ENCODE peak calls at places on chromosomes 7 and 10, in nine cellular contexts. Z is PC-9, G is cardiac muscle cell, P is omental fat pad, X is HFFc6, N is fibroblast of mammary gland, D is BE2C, V is B cell, J is AG09319. C is an unnamed sample.

GRCh38 chr7:54394877-54395276 is 147.3 kb upstream of the VSTM2A start:
- DNase-seq in V (no peak), P (no peak), J (no peak), X (no peak), D (peak), Z (no peak), N (no peak), G (no peak), C (no peak)

GRCh38 chr7:93890464-93891068 is at the start of gene TFPI2:
- DNase-seq in P (peak), Z (peak), J (no peak), V (peak), X (peak), D (peak), N (peak), G (peak), C (peak)

GRCh38 chr7:69770613-69771012 is 172.3 kb downstream of the AUTS2 start:
- DNase-seq in J (no peak), G (no peak), N (no peak), X (no peak), D (no peak), P (no peak), V (no peak), Z (no peak), C (no peak)

GRCh38 chr10:520402-520787 is 169.1 kb downstream of the DIP2C start:
- DNase-seq in D (peak), J (no peak), Z (no peak), G (peak), N (peak), V (no peak), X (no peak), P (no peak), C (no peak)

GRCh38 chr7:2662273-2663120 is 25.5 kb upstream of the AMZ1 start:
- DNase-seq in Z (no peak), X (no peak), J (no peak), N (no peak), V (no peak), P (no peak), G (no peak), D (no peak), C (no peak)

GRCh38 chr10:46536781-46537180 is 19.7 kb downstream of the GPRIN2 start:
- DNase-seq in Z (no peak), G (no peak), P (no peak), X (no peak), V (no peak), D (peak), N (no peak), J (no peak), C (no peak)

GRCh38 chr7:45026984-45027773 is 27.2 kb downstream of the CCM2 start:
- DNase-seq in P (no peak), X (no peak), G (peak), D (no peak), V (peak), N (peak), Z (no peak), J (peak), C (no peak)

GRCh38 chr7:108875139-108875538 is 305.5 kb downstream of the DNAJB9 start:
- DNase-seq in D (peak), J (no peak), P (no peak), V (no peak), N (peak), Z (no peak), G (peak), X (no peak), C (no peak)

GRCh38 chr7:34916267-34916666 is 121.0 kb downstream of the DPY19L1 start:
- DNase-seq in Z (no peak), J (no peak), P (no peak), X (no peak), D (no peak), V (no peak), N (no peak), G (no peak), C (no peak)

GRCh38 chr10:49629286-49629915 is 15.6 kb downstream of the CHAT start:
- DNase-seq in X (no peak), V (no peak), D (peak), G (no peak), N (no peak), J (no peak), Z (no peak), P (no peak), C (no peak)

GRCh38 chr10:84185526-84186175 is 8.7 kb upstream of the CDHR1 start:
- DNase-seq in P (peak), Z (no peak), N (no peak), J (no peak), D (no peak), X (no peak), G (no peak), V (peak), C (no peak)

GRCh38 chr10:60883187-60883586 is 60.8 kb downstream of the RHOBTB1 start:
- DNase-seq in P (no peak), J (no peak), G (peak), V (peak), D (peak), X (peak), N (peak), Z (no peak), C (no peak)

GRCh38 chr10:75033399-75034130 is 77.9 kb upstream of the SAMD8 start:
- DNase-seq in N (no peak), J (no peak), D (no peak), X (no peak), G (no peak), P (no peak), Z (no peak), V (no peak), C (peak)

GRCh38 chr7:30163231-30163894 is 28.6 kb downstream of the MTURN start:
- DNase-seq in N (no peak), G (no peak), Z (no peak), P (no peak), X (no peak), D (no peak), J (no peak), V (no peak), C (no peak)

GRCh38 chr10:83961620-83962019 is 177.7 kb upstream of the GHITM start:
- DNase-seq in X (no peak), V (no peak), P (no peak), D (no peak), G (no peak), N (no peak), J (no peak), Z (no peak), C (no peak)

GRCh38 chr7:44294325-44295069 is 30.9 kb downstream of the CAMK2B start:
- DNase-seq in Z (no peak), P (no peak), X (no peak), N (no peak), V (no peak), G (no peak), D (peak), J (no peak), C (no peak)

GRCh38 chr7:65295409-65295808 is 78.2 kb upstream of the ZNF92 start:
- DNase-seq in J (no peak), Z (no peak), G (no peak), V (no peak), X (no peak), N (no peak), P (no peak), D (no peak), C (no peak)

GRCh38 chr10:90930971-90931841 is 10.3 kb upstream of the ANKRD1 start:
- DNase-seq in J (no peak), P (no peak), D (no peak), G (peak), Z (peak), V (no peak), X (peak), N (peak), C (no peak)

GRCh38 chr7:80581472-80581871 is 57.0 kb upstream of the CD36 start:
- DNase-seq in J (no peak), D (no peak), Z (no peak), N (peak), V (no peak), P (no peak), X (peak), G (no peak), C (no peak)

GRCh38 chr7:64945481-64945756 is 42.3 kb downstream of the ZNF273 start:
- DNase-seq in V (no peak), G (no peak), P (no peak), Z (no peak), J (no peak), X (no peak), D (no peak), N (no peak), C (no peak)

GRCh38 chr7:104482362-104483042 is 154.1 kb downstream of the LHFPL3 start:
- DNase-seq in J (no peak), N (no peak), V (no peak), Z (no peak), X (no peak), P (no peak), D (peak), G (no peak), C (no peak)

GRCh38 chr10:75403144-75404022 is 1.8 kb upstream of the ZNF503 start:
- DNase-seq in G (no peak), Z (peak), N (peak), D (no peak), P (no peak), V (peak), J (no peak), X (no peak), C (no peak)

GRCh38 chr10:124345521-124345920 is 73.2 kb downstream of the OAT start:
- DNase-seq in X (no peak), N (no peak), Z (no peak), J (no peak), P (no peak), D (no peak), G (no peak), V (no peak), C (no peak)

GRCh38 chr10:31031666-31032514 is at the start of gene ZNF438:
- DNase-seq in X (peak), N (peak), J (peak), G (peak), P (peak), V (peak), D (peak), Z (peak), C (peak)

GRCh38 chr10:94358480-94358879 is 4.3 kb downstream of the NOC3L start:
- DNase-seq in N (peak), D (no peak), P (no peak), J (peak), X (peak), Z (peak), V (no peak), G (peak), C (no peak)

GRCh38 chr7:111954474-111955311 is 251.5 kb downstream of the DOCK4 start:
- DNase-seq in Z (no peak), D (no peak), P (no peak), V (no peak), N (no peak), G (no peak), J (no peak), X (no peak), C (no peak)

GRCh38 chr7:120843121-120843520 is 14.8 kb downstream of the TSPAN12 start:
- DNase-seq in G (no peak), P (no peak), X (peak), D (no peak), Z (no peak), V (no peak), J (no peak), N (peak), C (no peak)

GRCh38 chr10:49023752-49024151 is 84.1 kb upstream of the LRRC18 start:
- DNase-seq in N (peak), V (no peak), D (no peak), P (no peak), X (no peak), G (peak), Z (no peak), J (no peak), C (no peak)

GRCh38 chr7:22943997-22944396 is 69.9 kb downstream of the HYCC1 start:
- DNase-seq in J (peak), P (no peak), V (no peak), G (peak), X (peak), Z (no peak), N (peak), D (no peak), C (no peak)

GRCh38 chr7:138546829-138547228 is 86.8 kb downstream of the TRIM24 start:
- DNase-seq in Z (no peak), D (no peak), J (no peak), G (no peak), X (no peak), V (no peak), P (no peak), N (no peak), C (no peak)

GRCh38 chr7:24573554-24574338 is 494 bp downstream of the PALS2 start:
- DNase-seq in X (peak), D (peak), P (peak), Z (peak), J (no peak), N (peak), V (peak), G (peak), C (peak)

GRCh38 chr10:3229815-3230214 is 57.2 kb upstream of the PITRM1 start:
- DNase-seq in D (no peak), X (no peak), G (no peak), J (no peak), Z (no peak), P (no peak), V (no peak), N (peak), C (no peak)

DNA sequence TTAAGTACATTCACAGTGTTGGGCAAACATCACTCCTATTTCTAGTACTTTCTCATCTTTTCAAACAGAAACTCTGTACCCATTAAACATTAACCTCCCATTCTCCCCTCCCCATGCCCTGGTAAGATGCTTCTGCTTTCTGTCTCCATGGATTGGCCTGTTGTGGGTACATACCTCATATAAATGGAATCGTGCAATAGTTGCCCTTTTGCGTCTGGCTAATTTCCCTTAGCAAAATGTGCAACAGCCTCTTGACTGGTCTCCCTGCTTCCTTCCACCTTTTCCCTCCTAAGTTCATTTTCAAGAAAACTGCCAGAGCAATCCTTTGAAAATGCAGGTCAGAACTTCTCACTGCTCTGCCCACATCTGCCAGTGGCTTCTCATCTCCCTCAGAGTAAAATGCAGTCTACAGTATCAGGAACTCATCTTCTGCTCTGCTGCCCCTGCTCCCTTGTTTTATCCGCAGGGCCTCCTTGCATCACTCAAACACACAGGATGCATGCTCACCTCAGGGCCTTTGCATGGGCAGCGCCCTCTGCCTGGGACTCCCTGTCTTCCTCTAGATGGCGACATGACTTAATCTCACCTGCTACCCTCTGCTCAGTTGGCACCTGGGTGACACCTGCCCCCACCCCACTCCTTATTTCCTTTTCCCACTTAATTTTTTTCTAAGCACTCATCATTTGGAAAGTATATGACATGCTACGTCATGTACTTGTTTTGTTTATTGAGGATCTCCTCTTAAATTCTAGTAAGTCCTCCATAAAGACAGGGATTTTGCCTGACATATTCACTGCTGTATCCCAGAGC is 44.3 kb upstream of the ECHDC3 start:
- DNase-seq in G (no peak), D (no peak), P (no peak), J (no peak), N (no peak), X (no peak), V (no peak), Z (no peak), C (no peak)
- TF ChIP-seq CTCF in G (no peak), D (peak), P (no peak), J (no peak), N (no peak), X (peak), V (no peak), Z (no peak), C (no peak)

DNA sequence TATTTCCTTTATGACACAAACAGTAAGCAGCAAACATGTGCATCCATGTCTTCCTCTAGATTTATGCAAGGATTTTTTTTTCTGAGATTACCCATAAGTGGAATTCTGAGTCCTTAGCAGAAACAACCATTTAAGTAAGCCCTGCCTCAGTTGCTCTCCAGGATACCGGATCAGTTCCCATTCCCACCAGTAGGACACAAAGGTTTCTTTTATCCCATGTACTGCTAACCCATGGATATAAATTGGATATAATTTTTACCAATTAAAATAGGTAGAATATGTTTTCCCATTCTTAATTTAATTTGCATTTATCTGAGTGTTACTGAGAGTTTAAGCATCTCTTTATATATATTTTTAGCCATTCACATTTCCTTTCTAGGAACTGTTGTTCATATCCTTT is 280.9 kb downstream of the FGFR2 start:
- DNase-seq in D (no peak), Z (no peak), P (no peak), V (no peak), X (no peak), G (no peak), N (no peak), J (no peak), C (no peak)
- TF ChIP-seq CTCF in D (no peak), Z (no peak), P (no peak), V (no peak), X (no peak), G (no peak), N (no peak), J (no peak), C (no peak)

GRCh38 chr10:77715081-77715480 is 77.5 kb upstream of the KCNMA1 start:
- DNase-seq in Z (peak), D (peak), X (no peak), V (no peak), J (no peak), N (no peak), P (no peak), G (no peak), C (no peak)
- TF ChIP-seq CTCF in Z (peak), D (peak), X (peak), V (no peak), J (no peak), N (no peak), P (no peak), G (no peak), C (peak)

GRCh38 chr10:130686680-130687300 is 550.6 kb downstream of the GLRX3 start:
- DNase-seq in X (no peak), N (no peak), J (no peak), Z (no peak), P (no peak), D (no peak), V (no peak), G (no peak), C (no peak)
- TF ChIP-seq CTCF in X (no peak), N (no peak), J (no peak), Z (no peak), P (no peak), D (no peak), V (no peak), G (no peak), C (no peak)

DNA sequence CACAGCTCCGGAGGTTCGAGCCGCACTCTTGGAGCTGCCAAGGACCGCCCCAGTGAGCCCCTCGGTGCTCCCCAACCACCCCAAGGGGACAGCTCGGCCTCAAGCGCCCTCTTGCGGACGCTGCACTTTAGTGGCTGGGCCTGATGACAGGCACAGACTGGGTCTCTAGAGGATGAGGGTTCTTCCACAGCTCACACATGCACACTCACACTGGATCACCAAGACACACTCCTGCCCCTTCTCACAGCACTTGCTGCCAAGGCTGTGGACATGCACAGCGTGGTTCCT is 2.1 kb downstream of the RET start:
- DNase-seq in D (peak), G (no peak), J (no peak), P (no peak), Z (peak), N (no peak), V (no peak), X (no peak), C (no peak)
- TF ChIP-seq CTCF in D (peak), G (peak), J (peak), P (no peak), Z (peak), N (peak), V (no peak), X (peak), C (peak)

DNA sequence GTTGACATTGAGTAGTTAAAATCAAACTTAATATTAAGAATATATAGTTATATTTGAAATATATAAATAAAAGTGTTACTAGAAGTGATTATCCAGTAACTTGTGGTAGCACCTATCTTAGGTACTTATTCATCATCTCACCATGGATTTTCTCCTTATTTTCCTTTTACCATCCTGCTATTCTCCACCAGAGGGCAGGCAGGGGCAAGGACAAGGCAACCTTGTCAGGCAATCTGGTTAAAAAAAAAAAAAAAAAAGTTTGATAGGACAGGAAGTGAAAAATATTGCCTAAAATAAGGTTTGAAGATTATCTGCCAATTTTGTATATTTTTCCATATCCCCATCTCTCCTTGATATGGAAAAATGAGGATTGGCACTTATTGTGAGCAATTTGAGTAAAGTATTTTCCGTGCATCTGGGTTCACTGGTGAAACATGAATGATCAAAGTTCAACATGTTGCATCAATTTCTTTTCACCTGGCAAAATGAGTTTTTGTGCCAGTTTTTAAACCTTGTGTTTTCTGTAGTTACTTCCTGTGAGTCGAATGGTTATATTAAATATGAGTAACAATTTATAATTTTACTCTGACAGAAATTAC is 256.7 kb downstream of the AGMO start:
- DNase-seq in V (no peak), N (peak), G (peak), Z (peak), X (peak), D (peak), P (no peak), J (peak), C (no peak)
- TF ChIP-seq CTCF in V (no peak), N (peak), G (peak), Z (peak), X (peak), D (peak), P (no peak), J (peak), C (peak)

DNA sequence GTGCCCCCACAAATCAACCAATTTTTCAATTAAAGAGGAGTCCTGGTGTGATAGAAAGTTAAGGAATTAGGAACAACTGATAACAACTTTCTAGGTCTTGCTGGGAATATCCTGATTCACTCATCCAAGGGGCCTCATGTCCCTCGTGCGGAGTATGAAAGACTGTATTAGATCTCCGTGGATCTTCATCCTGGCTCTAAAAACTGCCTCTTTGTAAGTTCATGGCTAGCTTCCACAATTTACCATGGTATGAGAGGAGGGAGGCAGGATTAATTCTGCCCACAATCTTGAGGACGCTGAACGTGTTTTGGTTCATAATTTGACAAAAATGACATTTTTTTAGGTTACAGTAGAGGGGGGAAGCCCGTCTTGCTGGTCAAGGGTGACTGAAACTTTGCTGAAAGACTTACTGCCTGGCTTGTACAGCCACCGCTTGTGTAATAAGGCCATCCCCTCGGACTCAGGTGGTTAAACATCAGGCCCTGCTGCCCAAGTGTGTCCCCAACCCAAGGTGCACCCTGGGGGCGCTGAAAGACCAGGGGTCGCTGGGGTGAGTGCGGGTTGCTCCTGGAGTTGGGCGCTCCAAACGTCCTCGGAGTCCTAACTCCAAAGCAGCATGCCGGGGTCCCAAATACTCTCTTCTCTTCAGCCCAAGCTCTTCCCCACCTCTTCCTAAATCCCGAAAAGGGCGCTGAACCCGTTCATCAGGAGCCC is 750 bp downstream of the HIBADH start:
- DNase-seq in G (peak), N (peak), V (peak), D (peak), Z (no peak), P (no peak), J (no peak), X (no peak), C (no peak)
- TF ChIP-seq CTCF in G (no peak), N (no peak), V (no peak), D (no peak), Z (peak), P (no peak), J (no peak), X (no peak), C (no peak)